ENCODE peak calls at places on chromosomes 12 and 14, in seven cellular contexts. R is cardiac muscle cell; E is A549; T is cardiac fibroblast; U is OCI-LY7; L is effector memory CD4-positive, alpha-beta T cell; Q is astrocyte of the spinal cord. C is an unnamed sample.
A peak's percentile ranks its signal among the peaks of the same experiment; 100 is the strongest.

GRCh38 chr12:113474635-113475436 is 3.2 kb upstream of the LHX5 start:
- DNase-seq in Q (no peak), U (no peak), T (no peak), E (no peak), L (no peak), R (no peak), C (no peak)

GRCh38 chr12:121190523-121191031 is 19.4 kb upstream of the P2RX4 start:
- DNase-seq in R (no peak), U (no peak), E (no peak), Q (peak; percentile 86), T (peak; percentile 84), L (no peak), C (peak; percentile 74)

GRCh38 chr12:131287015-131287937 is 333.6 kb downstream of the ADGRD1 start:
- DNase-seq in T (no peak), R (no peak), U (no peak), Q (no peak), E (no peak), L (no peak), C (no peak)

GRCh38 chr14:48536318-48536717 is 860.9 kb upstream of the MDGA2 start:
- DNase-seq in T (no peak), E (peak; percentile 1), R (peak; percentile 60), Q (no peak), L (no peak), U (peak; percentile 2), C (no peak)

GRCh38 chr14:78709795-78710569 is 539.8 kb downstream of the NRXN3 start:
- DNase-seq in Q (no peak), U (no peak), R (no peak), L (no peak), E (no peak), T (no peak), C (no peak)

GRCh38 chr12:6745751-6746525 is 7.0 kb downstream of the MLF2 start:
- DNase-seq in T (no peak), U (peak; percentile 73), R (no peak), E (no peak), Q (no peak), L (no peak), C (no peak)

GRCh38 chr14:92704036-92704804 is 44.2 kb downstream of the LGMN start:
- DNase-seq in T (no peak), E (no peak), Q (no peak), R (no peak), L (no peak), U (peak; percentile 53), C (no peak)

GRCh38 chr14:64715628-64716412 is 11.6 kb downstream of the PLEKHG3 start:
- DNase-seq in R (no peak), Q (peak; percentile 49), T (no peak), E (no peak), U (no peak), L (no peak), C (no peak)

GRCh38 chr12:84727964-84728363 is 184.6 kb downstream of the SLC6A15 start:
- DNase-seq in E (no peak), U (no peak), L (no peak), R (peak; percentile 84), T (peak; percentile 1), Q (peak; percentile 10), C (no peak)

GRCh38 chr12:52752516-52752915 is 24.6 kb downstream of the KRT76 start:
- DNase-seq in Q (no peak), R (no peak), E (no peak), U (no peak), T (no peak), L (no peak), C (no peak)

GRCh38 chr12:77239617-77240016 is 174.2 kb upstream of the E2F7 start:
- DNase-seq in E (no peak), T (no peak), L (no peak), U (no peak), R (no peak), Q (no peak), C (no peak)

GRCh38 chr12:42741771-42742510 is 152.4 kb upstream of the PRICKLE1 start:
- DNase-seq in L (no peak), Q (peak; percentile 82), R (peak; percentile 24), E (no peak), U (no peak), T (peak; percentile 46), C (no peak)

GRCh38 chr14:104436047-104436531 is 143.5 kb upstream of the C14orf180 start:
- DNase-seq in U (no peak), Q (peak; percentile 2), L (no peak), R (peak; percentile 40), T (peak; percentile 88), E (no peak), C (no peak)

GRCh38 chr12:75872762-75873161 is 158.8 kb downstream of the PHLDA1 start:
- DNase-seq in L (no peak), T (no peak), E (no peak), U (no peak), R (no peak), Q (no peak), C (no peak)

GRCh38 chr12:53659609-53660008 is 16.3 kb downstream of the ATP5MC2 start:
- DNase-seq in Q (peak; percentile 76), R (no peak), U (no peak), L (no peak), E (no peak), T (peak; percentile 81), C (no peak)

GRCh38 chr12:123671876-123672275 is 963 bp downstream of the TCTN2 start:
- DNase-seq in L (no peak), U (no peak), R (no peak), Q (peak; percentile 65), E (no peak), T (no peak), C (peak; percentile 3)

GRCh38 chr12:4270016-4270669 is 3.4 kb upstream of the CCND2 start:
- DNase-seq in Q (no peak), T (no peak), R (no peak), L (no peak), E (no peak), U (no peak), C (no peak)

GRCh38 chr12:4267904-4268548 is 5.5 kb upstream of the CCND2 start:
- DNase-seq in L (no peak), T (no peak), E (no peak), U (no peak), R (no peak), Q (no peak), C (no peak)

GRCh38 chr12:4266990-4267389 is 6.6 kb upstream of the CCND2 start:
- DNase-seq in L (no peak), R (no peak), U (no peak), T (no peak), Q (no peak), E (no peak), C (no peak)

GRCh38 chr12:4269279-4269991 is 4.1 kb upstream of the CCND2 start:
- DNase-seq in U (peak; percentile 63), T (peak; percentile 49), Q (peak; percentile 49), L (peak; percentile 82), E (no peak), R (peak; percentile 87), C (peak; percentile 53)

GRCh38 chr12:4268549-4269181 is 4.9 kb upstream of the CCND2 start:
- DNase-seq in R (no peak), T (no peak), Q (no peak), L (no peak), E (no peak), U (no peak), C (no peak)
- H3K4me3 ChIP-seq in R (peak overlapping the region; percentile 45), T (peak overlapping the region; percentile 46), Q (peak overlapping the region; percentile 28), L (peak overlapping the region; percentile 87), E (peak overlapping the region; percentile 40), U (peak overlapping the region; percentile 63), C (peak overlapping the region; percentile 51)

GRCh38 chr12:3931206-3931605 is 58.0 kb upstream of the PARP11 start:
- DNase-seq in T (no peak), L (no peak), R (no peak), Q (no peak), U (no peak), E (no peak), C (no peak)

GRCh38 chr12:3933819-3934192 is 60.6 kb upstream of the PARP11 start:
- DNase-seq in E (no peak), U (no peak), L (no peak), R (no peak), Q (no peak), T (no peak), C (no peak)

GRCh38 chr12:3935078-3935477 is 61.9 kb upstream of the PARP11 start:
- DNase-seq in U (no peak), Q (no peak), L (no peak), R (no peak), E (no peak), T (no peak), C (no peak)

GRCh38 chr12:3931721-3932120 is 58.5 kb upstream of the PARP11 start:
- DNase-seq in R (no peak), L (no peak), E (no peak), U (no peak), T (no peak), Q (no peak), C (no peak)

DNA sequence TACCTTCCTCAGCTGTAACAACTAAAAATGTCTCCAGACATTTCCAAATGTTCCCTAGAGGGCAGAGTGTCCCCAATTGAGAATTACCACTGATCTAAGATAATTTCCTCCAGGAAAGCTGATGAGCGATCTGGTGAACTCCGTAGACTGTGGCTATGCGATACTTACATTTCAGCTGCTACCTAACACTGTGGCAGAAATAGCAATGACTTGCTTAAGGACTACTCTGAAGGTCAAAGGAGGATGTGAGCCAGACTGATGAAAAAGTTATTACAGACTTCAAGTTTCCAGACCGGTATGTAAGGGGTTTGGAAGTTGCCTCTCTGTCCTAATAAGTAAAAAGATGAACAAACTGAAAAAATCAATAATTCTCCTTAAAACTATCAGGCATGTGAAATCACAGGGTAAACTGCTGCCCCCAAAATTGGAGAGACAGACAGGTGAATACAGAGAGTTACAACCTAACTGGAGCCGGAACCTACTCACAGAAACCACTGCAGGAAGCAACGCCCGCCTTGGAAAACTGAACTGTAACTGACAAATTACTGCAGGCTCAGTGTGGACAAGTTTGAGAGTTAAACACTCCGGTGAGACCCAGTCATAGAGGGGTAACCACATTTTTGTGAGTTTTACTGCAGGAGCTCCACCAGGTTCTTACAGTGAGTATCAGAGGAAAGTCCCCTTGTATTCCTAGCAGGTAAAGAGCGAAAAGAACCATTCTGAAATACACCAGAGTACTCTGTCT is 60.0 kb upstream of the PARP11 start:
- DNase-seq in Q (no peak), E (no peak), R (no peak), T (no peak), L (no peak), U (no peak), C (no peak)
- H3K4me3 ChIP-seq in Q (no peak overlapping the region), E (no peak overlapping the region), R (no peak overlapping the region), T (no peak overlapping the region), L (peak overlapping the region; percentile 27), U (no peak overlapping the region), C (no peak overlapping the region)

GRCh38 chr12:14185441-14186192 is 179.9 kb upstream of the ATF7IP start:
- DNase-seq in T (peak; percentile 47), Q (peak; percentile 34), R (peak; percentile 73), U (peak; percentile 75), E (peak; percentile 49), L (no peak), C (peak; percentile 4)
- H3K4me3 ChIP-seq in T (no peak overlapping the region), Q (no peak overlapping the region), R (no peak overlapping the region), U (no peak overlapping the region), E (no peak overlapping the region), L (no peak overlapping the region), C (no peak overlapping the region)

DNA sequence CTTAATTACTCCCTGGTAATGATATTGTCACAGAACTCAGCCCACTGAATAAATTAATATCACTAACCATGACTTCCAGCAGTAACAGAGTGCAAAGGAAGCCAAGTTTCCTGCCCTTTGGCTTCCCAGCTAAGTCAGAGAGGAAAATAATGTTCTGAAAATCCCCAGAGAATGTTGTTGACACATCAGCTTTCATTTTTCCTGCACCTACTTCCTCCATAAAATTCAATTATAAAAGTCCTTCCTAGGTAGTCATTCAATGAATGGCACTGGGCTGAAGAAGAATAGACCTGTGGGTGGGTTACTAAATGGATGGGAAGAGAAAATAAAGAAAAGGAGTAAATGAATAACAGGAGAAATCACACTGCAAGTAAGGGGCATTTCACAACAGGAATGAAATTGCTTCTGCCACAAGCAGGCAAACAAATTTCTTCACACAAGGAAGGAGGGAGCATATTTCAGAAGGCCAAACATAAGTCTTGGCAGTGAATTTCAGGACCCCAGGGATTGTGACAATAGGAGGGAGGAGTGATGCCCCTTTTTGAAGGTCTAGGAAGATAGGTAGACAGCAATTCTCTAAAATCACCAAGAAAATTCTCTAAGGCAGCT is 73.2 kb upstream of the MDM1 start:
- DNase-seq in E (peak; percentile 36), L (no peak), T (peak; percentile 59), U (no peak), R (no peak), Q (no peak), C (no peak)
- H3K4me3 ChIP-seq in E (no peak overlapping the region), L (no peak overlapping the region), T (no peak overlapping the region), U (no peak overlapping the region), R (no peak overlapping the region), Q (no peak overlapping the region), C (no peak overlapping the region)

C was measured in skeletal muscle cell.